ENCODE peak calls at places on chromosomes 5 and 9, in five cellular contexts. G is testis, V is suprapubic skin, F is endodermal cell, X is pancreas. W is an unnamed sample. For H3K4me1, the result is how much of the 10 kb centered on the place peaks cover.

GRCh38 chr5:173772407-173773059 is 115.6 kb upstream of the CPEB4 start:
- DNase-seq in G (no peak), V (no peak), F (no peak), X (no peak), W (no peak)

GRCh38 chr5:126016256-126016655 is 407.0 kb upstream of the GRAMD2B start:
- DNase-seq in G (peak), V (no peak), F (no peak), X (no peak), W (peak)

GRCh38 chr9:91071185-91071990 is 269.8 kb downstream of the SYK start:
- DNase-seq in G (no peak), V (no peak), F (no peak), X (no peak), W (peak)

GRCh38 chr9:136597141-136597885 is 51.5 kb upstream of the NOTCH1 start:
- DNase-seq in G (no peak), V (no peak), F (no peak), X (no peak), W (no peak)

GRCh38 chr5:69449511-69449910 is 34.6 kb downstream of the MARVELD2 start:
- DNase-seq in G (no peak), V (no peak), F (peak), X (no peak), W (no peak)

GRCh38 chr5:75663621-75664285 is 52.5 kb downstream of the ANKDD1B start:
- DNase-seq in G (no peak), V (no peak), F (no peak), X (no peak), W (peak)

GRCh38 chr5:63245271-63245670 is 666.7 kb downstream of the LRRC70 start:
- DNase-seq in G (no peak), V (no peak), F (no peak), X (no peak), W (no peak)

GRCh38 chr5:79133121-79133656 is 21.6 kb downstream of the BHMT start:
- DNase-seq in G (no peak), V (no peak), F (no peak), X (no peak), W (no peak)

GRCh38 chr9:79387091-79387490 is 184.7 kb upstream of the TLE4 start:
- DNase-seq in G (no peak), V (no peak), F (no peak), X (no peak), W (no peak)

GRCh38 chr5:39190311-39191102 is 28.9 kb downstream of the FYB1 start:
- DNase-seq in G (no peak), V (no peak), F (no peak), X (no peak), W (no peak)

GRCh38 chr5:102668220-102668930 is 86.7 kb upstream of the PAM start:
- DNase-seq in G (no peak), V (no peak), F (no peak), X (no peak), W (no peak)

GRCh38 chr9:97475079-97475478 is 26.4 kb upstream of the TMOD1 start:
- DNase-seq in G (no peak), V (no peak), F (no peak), X (no peak), W (no peak)

GRCh38 chr5:106587-106986 is 14.6 kb downstream of the PLEKHG4B start:
- DNase-seq in G (no peak), V (no peak), F (no peak), X (no peak), W (no peak)

GRCh38 chr9:131276107-131276888 is at the start of gene FAM78A:
- DNase-seq in G (peak), V (no peak), F (peak), X (no peak), W (peak)

GRCh38 chr5:139588962-139589361 is 27.8 kb downstream of the UBE2D2 start:
- DNase-seq in G (no peak), V (no peak), F (no peak), X (no peak), W (no peak)

GRCh38 chr5:139578348-139578724 is 17.2 kb downstream of the UBE2D2 start:
- DNase-seq in G (no peak), V (no peak), F (no peak), X (no peak), W (no peak)

DNA sequence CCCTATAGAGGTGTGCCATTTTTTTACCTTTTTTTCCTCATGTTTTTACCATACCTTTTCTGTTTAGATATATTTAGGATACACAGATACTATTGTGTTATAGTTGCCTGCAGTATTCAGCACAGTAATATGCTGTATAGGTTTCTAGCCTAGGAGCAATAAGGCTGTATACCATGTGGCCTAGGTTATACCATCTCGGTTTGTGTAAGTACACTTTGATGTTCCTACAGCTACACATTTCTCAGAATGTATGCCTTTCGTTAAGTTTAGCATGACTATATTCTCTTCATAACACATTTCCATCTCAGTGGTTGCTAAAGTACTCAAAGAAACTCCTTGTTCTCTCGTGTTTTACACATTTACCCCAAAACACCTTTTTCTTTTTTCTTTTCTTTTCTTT is 23.0 kb downstream of the UBE2D2 start:
- DNase-seq in G (no peak), V (no peak), F (no peak), X (no peak), W (no peak)
- H3K4me3 ChIP-seq in G (no peak), V (no peak), F (no peak), X (no peak), W (no peak)

GRCh38 chr5:133260715-133261114 is 208.9 kb downstream of the HSPA4 start:
- DNase-seq in G (no peak), V (no peak), F (no peak), X (no peak), W (no peak)
- H3K4me1 ChIP-seq in G (under half), V (under half), F (under half), X (under half), W (under half)

GRCh38 chr9:124021385-124021769 is 9.8 kb downstream of the LHX2 start:
- DNase-seq in G (no peak), V (no peak), F (no peak), X (no peak), W (no peak)
- H3K4me3 ChIP-seq in G (no peak), V (no peak), F (no peak), X (no peak), W (no peak)

GRCh38 chr5:124641154-124641792 is 105.2 kb downstream of the ZNF608 start:
- DNase-seq in G (peak), V (no peak), F (no peak), X (peak), W (no peak)
- H3K4me1 ChIP-seq in G (under half), V (under half), F (under half), X (under half), W (under half)

GRCh38 chr5:74477761-74478160 is 162.8 kb downstream of the ENC1 start:
- DNase-seq in G (no peak), V (no peak), F (no peak), X (no peak), W (peak)

GRCh38 chr5:74478328-74478727 is 162.2 kb downstream of the ENC1 start:
- DNase-seq in G (no peak), V (no peak), F (no peak), X (no peak), W (peak)

GRCh38 chr5:74477082-74477453 is 163.5 kb downstream of the ENC1 start:
- DNase-seq in G (no peak), V (no peak), F (no peak), X (no peak), W (no peak)

DNA sequence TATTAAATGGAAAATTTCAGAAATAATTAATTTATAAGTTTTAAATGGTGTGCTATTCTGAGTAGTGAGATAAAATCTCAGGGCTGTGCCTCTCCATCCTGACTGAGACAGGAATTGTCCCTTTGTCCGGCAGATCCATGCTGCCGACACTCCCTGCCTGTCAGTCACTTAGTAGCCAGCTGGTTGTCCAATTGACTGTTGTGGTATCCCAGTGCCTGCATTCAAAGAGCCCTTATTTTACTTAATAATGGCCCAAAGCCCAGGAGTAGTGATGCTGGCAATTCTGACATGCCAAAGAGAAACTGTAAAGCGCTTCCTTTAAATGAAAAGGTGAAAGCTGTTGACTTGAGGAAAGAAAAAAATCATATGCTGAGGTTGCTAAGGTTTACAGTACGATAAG is 157.5 kb downstream of the ENC1 start:
- DNase-seq in G (no peak), V (no peak), F (no peak), X (no peak), W (peak)
- H3K4me3 ChIP-seq in G (no peak), V (no peak), F (no peak), X (no peak), W (peak)

GRCh38 chr9:134337469-134337868 is 11.2 kb downstream of the RXRA start:
- DNase-seq in G (no peak), V (no peak), F (no peak), X (no peak), W (no peak)
- H3K4me1 ChIP-seq in G (half or more), V (half or more), F (under half), X (half or more), W (under half)

W was measured in BE2C.